ENCODE peak calls at places on chromosomes 13 and 19, in eight cellular contexts. M, J, F, Q, A, K, I and Z are unnamed samples.

GRCh38 chr19:13639342-13639929 is 124.9 kb upstream of the MRI1 start:
- DNase-seq in I (no peak), A (no peak), J (no peak), K (no peak), F (no peak), Q (no peak), M (no peak), Z (no peak)

GRCh38 chr13:113616991-113617749 is 32.6 kb downstream of the TFDP1 start:
- DNase-seq in M (peak; percentile 72), K (peak; percentile 53), J (no peak), A (peak; percentile 8), I (no peak), F (peak; percentile 44), Q (peak; percentile 49), Z (peak; percentile 64)

GRCh38 chr13:113489171-113489548 is 1.4 kb downstream of the DCUN1D2 start:
- DNase-seq in I (no peak), Q (no peak), M (no peak), F (no peak), J (no peak), A (no peak), K (no peak), Z (no peak)

GRCh38 chr19:4393947-4394590 is 6.3 kb downstream of the SH3GL1 start:
- DNase-seq in J (no peak), I (no peak), K (peak; percentile 74), F (no peak), Q (peak; percentile 62), M (no peak), A (no peak), Z (peak; percentile 57)

GRCh38 chr19:5666921-5667610 is 13.2 kb downstream of the MICOS13 start:
- DNase-seq in A (no peak), I (no peak), K (no peak), M (no peak), Q (no peak), F (no peak), J (no peak), Z (no peak)

GRCh38 chr19:41308450-41309224 is 1.3 kb upstream of the CCDC97 start:
- DNase-seq in Q (peak; percentile 94), I (peak; percentile 100), F (peak; percentile 95), M (peak; percentile 86), J (peak; percentile 93), K (peak; percentile 93), A (peak; percentile 94), Z (peak; percentile 92)

GRCh38 chr13:80215368-80215767 is 125.6 kb downstream of the SPRY2 start:
- DNase-seq in Q (peak; percentile 66), K (peak; percentile 20), A (no peak), M (peak; percentile 87), F (no peak), I (no peak), J (no peak), Z (peak; percentile 53)

GRCh38 chr13:45333973-45334922 is 6.7 kb downstream of the TPT1 start:
- DNase-seq in K (peak; percentile 49), J (no peak), A (no peak), I (no peak), Q (peak; percentile 56), M (peak; percentile 62), F (no peak), Z (peak; percentile 66)

GRCh38 chr19:48348039-48348438 is 15.7 kb downstream of the TMEM143 start:
- DNase-seq in K (peak; percentile 36), I (no peak), Q (peak; percentile 19), F (no peak), J (no peak), M (no peak), A (no peak), Z (no peak)

GRCh38 chr19:47324502-47324901 is 7.5 kb upstream of the C5AR2 start:
- DNase-seq in M (no peak), A (no peak), F (no peak), J (no peak), I (peak; percentile 50), K (no peak), Q (no peak), Z (no peak)

GRCh38 chr19:51097166-51097736 is 11.0 kb downstream of the CTU1 start:
- DNase-seq in I (no peak), F (peak; percentile 88), M (peak; percentile 62), A (peak; percentile 86), Q (peak; percentile 45), J (no peak), K (peak; percentile 66), Z (peak; percentile 65)

GRCh38 chr19:1924320-1924961 is 16.5 kb upstream of the CSNK1G2 start:
- DNase-seq in A (no peak), J (no peak), I (no peak), K (no peak), Q (no peak), F (no peak), M (no peak), Z (no peak)

GRCh38 chr19:3275583-3276340 is 51.3 kb downstream of the CELF5 start:
- DNase-seq in F (peak; percentile 86), I (peak; percentile 16), J (peak; percentile 81), A (peak; percentile 92), K (peak; percentile 85), Q (peak; percentile 85), M (peak; percentile 60), Z (peak; percentile 78)

GRCh38 chr19:41367848-41368301 is 3.9 kb upstream of the B9D2 start:
- DNase-seq in Q (peak; percentile 97), I (no peak), F (no peak), M (peak; percentile 96), A (no peak), K (peak; percentile 90), J (no peak), Z (peak; percentile 89)

GRCh38 chr19:38079926-38080380 is 144.1 kb downstream of the DPF1 start:
- DNase-seq in I (no peak), F (no peak), A (no peak), M (peak; percentile 95), J (no peak), K (peak; percentile 71), Q (peak; percentile 62), Z (peak; percentile 84)

GRCh38 chr19:55117636-55118391 is at the start of gene PPP1R12C:
- DNase-seq in F (peak; percentile 99), Q (peak; percentile 99), A (peak; percentile 99), I (peak; percentile 96), M (peak; percentile 99), K (peak; percentile 99), J (peak; percentile 97), Z (peak; percentile 99)
- TF ChIP-seq CTCF in F (no peak), Q (no peak), A (no peak), I (no peak), M (no peak), K (no peak), J (no peak), Z (no peak)

DNA sequence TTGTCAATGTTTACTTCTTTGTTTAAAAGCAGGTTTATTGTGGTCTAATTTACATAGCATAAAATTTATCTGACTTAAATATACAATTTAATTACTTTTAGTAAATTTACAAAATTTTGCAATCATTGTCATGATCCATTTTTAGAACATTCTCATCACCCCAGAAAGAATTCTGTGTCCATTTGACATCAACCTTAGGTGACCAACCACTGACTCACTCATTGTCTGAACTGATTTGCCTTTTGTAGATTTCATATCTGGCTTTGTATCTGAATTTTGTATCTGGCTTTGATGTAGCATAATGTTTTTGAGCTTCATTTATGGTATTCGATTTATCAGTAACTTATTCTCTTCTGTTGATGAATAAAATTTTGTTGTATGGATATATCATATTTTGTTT is 40.4 kb downstream of the EDNRB start:
- DNase-seq in F (no peak), Q (no peak), A (no peak), K (no peak), I (no peak), J (no peak), M (peak; percentile 31), Z (no peak)
- TF ChIP-seq CTCF in F (no peak), Q (no peak), A (no peak), K (no peak), I (no peak), J (no peak), M (no peak), Z (no peak)

DNA sequence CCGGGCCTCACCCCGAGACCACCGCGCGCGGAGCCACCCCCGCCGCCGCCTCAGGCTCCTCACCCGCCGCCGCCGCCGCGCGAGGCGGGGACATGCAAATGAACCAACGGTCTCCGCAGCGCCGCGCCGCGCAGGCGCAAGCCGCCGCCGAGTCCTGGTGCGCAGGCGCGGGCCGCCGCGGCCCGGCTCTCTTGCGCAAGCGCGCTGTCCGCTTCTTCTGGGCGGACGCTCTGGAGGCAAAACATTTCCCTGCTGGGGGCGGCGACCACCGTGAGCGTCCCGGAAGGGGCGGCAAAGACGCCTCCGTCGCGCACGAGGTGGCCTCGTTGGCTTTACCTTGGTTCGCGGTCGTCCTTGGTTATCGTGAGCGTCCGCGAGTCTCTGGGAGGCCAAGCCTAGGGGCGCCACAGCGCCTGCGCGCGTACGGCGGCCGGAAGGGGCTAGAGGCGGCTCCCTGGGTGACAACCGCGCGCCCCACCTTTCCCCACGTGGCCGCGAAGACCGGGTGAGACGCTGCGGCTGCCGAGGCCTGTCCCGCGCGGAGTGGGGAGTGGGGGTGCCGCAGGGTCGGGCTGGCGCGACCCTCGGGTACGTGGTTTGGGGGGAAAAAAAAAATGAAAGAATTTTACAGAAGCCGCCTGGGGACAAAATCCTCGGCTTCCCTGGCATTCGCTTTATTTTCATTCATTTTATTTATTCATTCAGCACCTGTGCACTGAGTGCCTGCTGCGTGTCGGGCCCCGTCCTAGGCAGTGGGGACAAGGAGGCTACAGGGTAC is at the start of the genes ARMC6 and SUGP2:
- DNase-seq in F (peak; percentile 93), J (peak; percentile 92), K (peak; percentile 91), Q (peak; percentile 88), I (peak; percentile 66), A (peak; percentile 84), M (peak; percentile 84), Z (peak; percentile 88)
- TF ChIP-seq CTCF in F (no peak), J (peak; percentile 28), K (no peak), Q (no peak), I (peak; percentile 57), A (no peak), M (no peak), Z (no peak)

GRCh38 chr19:6736917-6737283 is 480 bp downstream of the GPR108 start:
- DNase-seq in F (no peak), K (no peak), A (no peak), M (no peak), J (no peak), Q (no peak), I (no peak), Z (no peak)
- TF ChIP-seq CTCF in F (no peak), K (no peak), A (no peak), M (no peak), J (peak; percentile 11), Q (peak; percentile 5), I (no peak), Z (no peak)

DNA sequence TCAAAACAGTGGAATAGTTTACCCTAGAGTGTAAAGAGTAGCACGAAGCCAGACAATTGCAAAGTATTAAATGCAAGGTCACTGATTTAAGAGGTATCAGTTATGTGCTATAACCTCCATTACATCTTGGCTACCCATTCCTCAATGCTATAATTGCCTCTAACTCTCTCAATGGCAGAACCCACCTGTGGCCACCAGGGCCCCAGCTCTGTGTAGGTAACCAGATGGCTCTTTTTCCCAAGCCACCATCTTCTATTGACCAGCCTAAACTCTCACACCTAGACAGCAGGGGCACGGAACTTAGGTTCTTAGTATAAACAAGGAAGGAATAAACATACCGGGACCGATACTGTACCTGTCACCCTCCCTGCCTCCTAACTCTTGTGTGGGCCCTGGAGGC is 277.6 kb downstream of the PCDH9 start:
- DNase-seq in I (no peak), A (no peak), Q (no peak), K (no peak), F (no peak), J (no peak), M (no peak), Z (no peak)
- TF ChIP-seq CTCF in I (no peak), A (no peak), Q (no peak), K (no peak), F (no peak), J (no peak), M (no peak), Z (no peak)